ENCODE peak calls at places on chromosomes 3 and 15, in seven cellular contexts. X, B, G, S, P, F and Q are unnamed samples.

GRCh38 chr3:15331606-15332404 is 581 bp downstream of the SH3BP5 start:
- DNase-seq in G (peak), P (peak), X (peak), B (peak), S (peak), F (peak), Q (peak)

GRCh38 chr15:73844356-73844755 is 29.0 kb upstream of the TBC1D21 start:
- DNase-seq in P (peak), B (no peak), X (no peak), G (no peak), F (no peak), S (no peak), Q (no peak)

GRCh38 chr15:67836477-67836876 is 3.4 kb downstream of the RNU6-1 start:
- DNase-seq in F (peak), G (peak), P (peak), X (peak), B (peak), S (no peak), Q (no peak)

GRCh38 chr3:14113964-14114667 is 10.6 kb downstream of the CHCHD4 start:
- DNase-seq in F (no peak), G (no peak), B (no peak), S (no peak), P (peak), X (no peak), Q (no peak)

GRCh38 chr15:83158393-83158792 is 49.2 kb downstream of the HDGFL3 start:
- DNase-seq in F (no peak), B (no peak), X (no peak), S (no peak), G (no peak), P (no peak), Q (no peak)

GRCh38 chr15:99963976-99964375 is 230.7 kb upstream of the LYSMD4 start:
- DNase-seq in P (no peak), X (no peak), F (peak), B (no peak), G (no peak), S (no peak), Q (peak)

GRCh38 chr3:197564097-197564843 is 8.5 kb upstream of the BDH1 start:
- DNase-seq in X (no peak), S (no peak), G (no peak), P (peak), B (no peak), F (no peak), Q (no peak)

GRCh38 chr3:9250236-9250635 is 790 bp upstream of the SRGAP3 start:
- DNase-seq in S (no peak), F (peak), P (peak), B (no peak), X (no peak), G (no peak), Q (no peak)

GRCh38 chr3:156605686-156606605 is 51.0 kb upstream of the SSR3 start:
- DNase-seq in X (peak), G (peak), F (peak), B (peak), P (peak), S (no peak), Q (peak)

GRCh38 chr15:36632196-36632595 is 52.8 kb downstream of the CDIN1 start:
- DNase-seq in F (no peak), P (no peak), X (no peak), B (no peak), G (no peak), S (no peak), Q (no peak)

GRCh38 chr15:50066202-50066601 is 52.8 kb downstream of the ATP8B4 start:
- DNase-seq in B (no peak), X (no peak), F (no peak), S (no peak), G (no peak), P (peak), Q (no peak)

GRCh38 chr3:30996467-30996866 is 102.0 kb upstream of the GADL1 start:
- DNase-seq in X (no peak), G (no peak), S (no peak), P (peak), B (no peak), F (peak), Q (no peak)
- H3K4me3 ChIP-seq in X (no peak), G (no peak), S (no peak), P (no peak), B (no peak), F (no peak), Q (no peak)

GRCh38 chr3:178112134-178112533 is 424.1 kb upstream of the KCNMB2 start:
- DNase-seq in X (no peak), F (no peak), S (no peak), P (peak), G (no peak), B (no peak), Q (no peak)

GRCh38 chr3:178103140-178103539 is 433.1 kb upstream of the KCNMB2 start:
- DNase-seq in S (no peak), X (no peak), F (no peak), G (no peak), B (no peak), P (no peak), Q (no peak)

DNA sequence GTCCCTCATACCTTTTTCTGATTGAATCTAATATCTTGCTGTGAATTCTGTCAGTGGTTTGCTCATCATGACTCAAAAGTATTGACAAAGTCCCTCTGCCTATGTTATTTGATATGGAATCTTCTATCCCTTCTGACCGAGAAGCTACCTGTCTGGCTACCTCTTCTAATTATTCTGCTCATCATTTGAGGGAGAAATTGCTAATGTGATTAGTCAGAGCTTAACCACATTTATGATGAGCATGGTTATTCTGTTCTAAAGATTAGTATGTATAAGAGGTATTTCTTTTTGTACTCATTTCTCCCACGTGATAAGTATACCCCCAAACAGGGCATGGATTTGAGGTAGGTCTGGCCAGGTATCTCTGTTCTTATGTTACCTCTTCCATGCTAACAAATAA is 428.4 kb upstream of the KCNMB2 start:
- DNase-seq in X (no peak), S (no peak), F (no peak), B (no peak), P (no peak), G (no peak), Q (no peak)
- TF ChIP-seq POLR2AphosphoS5 in X (no peak), S (no peak), F (no peak), B (no peak), P (no peak), G (no peak), Q (no peak)

DNA sequence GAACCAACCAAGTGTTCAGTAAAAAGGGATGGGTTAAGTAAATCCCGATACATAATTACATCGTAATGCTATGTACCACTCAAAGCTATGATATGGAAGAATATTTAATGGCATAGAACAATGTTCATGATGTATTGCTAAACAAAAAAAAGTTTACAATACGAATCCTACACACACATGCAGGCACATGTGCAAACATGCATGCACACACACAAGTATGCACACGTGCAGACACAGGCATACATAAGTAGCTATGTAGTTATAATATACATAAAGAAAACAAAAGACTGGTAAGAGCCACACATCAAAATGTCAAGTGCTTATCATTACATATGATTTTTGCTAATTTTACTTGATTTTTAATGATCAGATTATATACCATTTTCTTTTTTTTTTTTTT is 74.2 kb downstream of the ARRDC4 start:
- DNase-seq in X (no peak), B (no peak), P (no peak), F (no peak), S (no peak), G (no peak), Q (no peak)
- H3K27ac ChIP-seq in X (no peak), B (no peak), P (no peak), F (no peak), S (no peak), G (no peak), Q (no peak)

GRCh38 chr3:186096295-186096694 is 12.6 kb downstream of the ETV5 start:
- DNase-seq in F (no peak), S (no peak), P (no peak), B (no peak), X (no peak), G (no peak), Q (no peak)

GRCh38 chr3:186097317-186097662 is 11.6 kb downstream of the ETV5 start:
- DNase-seq in B (no peak), P (no peak), G (no peak), F (no peak), X (no peak), S (no peak), Q (no peak)

GRCh38 chr3:186098740-186099139 is 10.1 kb downstream of the ETV5 start:
- DNase-seq in X (no peak), G (no peak), F (no peak), B (no peak), P (no peak), S (no peak), Q (no peak)

GRCh38 chr3:186099178-186099577 is 9.7 kb downstream of the ETV5 start:
- DNase-seq in G (peak), P (no peak), S (no peak), B (peak), X (peak), F (peak), Q (no peak)

DNA sequence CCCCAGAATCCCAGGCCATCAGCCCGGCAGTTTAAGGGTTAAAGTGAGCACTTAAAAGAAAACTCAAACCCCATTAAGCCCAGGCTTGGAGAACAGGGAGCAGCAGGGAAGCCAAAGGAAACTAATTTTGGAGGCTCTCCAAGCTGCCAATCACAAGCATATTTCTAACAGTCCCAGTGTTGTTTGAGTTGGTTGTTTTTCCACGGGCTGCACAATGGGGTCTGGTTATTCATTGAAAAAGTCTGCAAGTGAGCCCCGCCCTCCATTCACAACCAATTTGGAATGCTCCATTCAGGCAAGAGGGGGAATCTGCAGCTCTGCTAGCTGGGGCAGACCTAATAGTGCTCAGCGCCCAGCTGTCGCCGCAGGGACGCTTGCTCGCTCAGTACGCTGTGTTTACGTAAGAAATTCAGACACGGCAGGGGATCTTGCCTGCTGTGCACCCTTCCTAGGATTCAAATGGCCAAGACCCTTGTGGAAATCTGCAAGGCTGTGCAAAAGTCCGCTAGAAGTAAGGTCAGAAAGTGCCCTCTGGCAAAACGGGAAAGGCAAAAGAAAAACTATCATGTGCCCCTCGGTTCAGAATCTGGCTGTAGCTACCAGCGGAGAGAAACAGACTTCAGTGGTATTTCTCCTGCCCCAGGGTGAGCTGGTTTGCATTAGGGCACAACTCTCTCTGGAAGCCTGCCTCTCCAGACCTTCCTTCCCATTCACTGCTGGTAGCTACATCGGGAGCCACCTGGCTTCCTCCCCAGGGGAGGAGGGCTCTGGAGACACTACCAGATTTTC is 11.0 kb downstream of the ETV5 start:
- DNase-seq in S (no peak), F (peak), X (peak), G (peak), B (peak), P (peak), Q (peak)
- H3K4me3 ChIP-seq in S (peak), F (peak), X (peak), G (peak), B (no peak), P (peak), Q (peak)

DNA sequence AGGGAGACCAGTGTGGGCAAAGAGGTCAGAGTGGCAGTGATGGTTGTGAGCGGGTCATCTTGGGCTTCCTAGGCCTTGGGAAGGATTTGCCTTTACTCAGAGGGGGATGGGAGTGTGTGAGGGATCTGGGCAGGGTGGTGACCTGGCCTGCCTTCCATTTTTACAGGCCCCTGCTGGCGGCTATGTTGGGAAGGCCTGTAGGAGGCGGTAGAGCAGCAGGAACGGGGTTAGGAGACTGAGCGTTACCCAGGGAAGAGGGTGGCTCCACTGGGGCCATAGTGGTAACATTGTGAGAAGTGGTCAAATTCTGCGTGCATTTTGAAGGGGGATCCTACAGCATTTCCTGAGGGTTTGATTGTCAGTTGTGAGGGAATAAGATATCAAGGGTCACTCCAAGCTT is 307.3 kb upstream of the CTDSPL start:
- DNase-seq in S (no peak), G (no peak), F (no peak), B (no peak), P (peak), X (no peak), Q (no peak)
- TF ChIP-seq POLR2AphosphoS5 in S (no peak), G (no peak), F (no peak), B (no peak), P (no peak), X (no peak), Q (no peak)

GRCh38 chr3:102163039-102163817 is 271.6 kb upstream of the ZPLD1 start:
- DNase-seq in X (no peak), F (peak), S (peak), B (peak), P (no peak), G (peak), Q (peak)
- H3K27ac ChIP-seq in X (peak), F (peak), S (peak), B (peak), P (no peak), G (peak), Q (peak)

GRCh38 chr3:58585994-58586393 is 8.8 kb upstream of the FAM107A start:
- DNase-seq in B (no peak), F (no peak), P (no peak), G (no peak), X (no peak), S (no peak), Q (no peak)
- H3K4me3 ChIP-seq in B (no peak), F (no peak), P (peak), G (peak), X (peak), S (peak), Q (no peak)

GRCh38 chr3:174440741-174441587 is 418.2 kb upstream of the NAALADL2 start:
- DNase-seq in F (peak), P (peak), X (peak), S (peak), B (peak), G (peak), Q (peak)

GRCh38 chr3:174438501-174439156 is 420.5 kb upstream of the NAALADL2 start:
- DNase-seq in P (no peak), G (no peak), B (peak), X (no peak), S (no peak), F (no peak), Q (no peak)

GRCh38 chr3:174439621-174440349 is 419.3 kb upstream of the NAALADL2 start:
- DNase-seq in B (peak), S (no peak), F (no peak), X (peak), P (peak), G (peak), Q (peak)

GRCh38 chr3:174440350-174440716 is 418.8 kb upstream of the NAALADL2 start:
- DNase-seq in P (peak), G (no peak), F (no peak), X (peak), S (no peak), B (no peak), Q (no peak)

GRCh38 chr3:174436367-174436766 is 422.8 kb upstream of the NAALADL2 start:
- DNase-seq in F (no peak), X (no peak), B (no peak), S (no peak), P (no peak), G (no peak), Q (no peak)
- TF ChIP-seq POLR2AphosphoS5 in F (no peak), X (no peak), B (no peak), S (no peak), P (no peak), G (no peak), Q (no peak)